ENCODE peak calls at places on chromosomes 13 and 19, in five cellular contexts. Z, W, P, U and O are unnamed samples.

GRCh38 chr13:79547821-79548220 is 66.9 kb downstream of the NDFIP2 start:
- DNase-seq in Z (no peak), W (no peak), P (no peak), U (no peak), O (no peak)

GRCh38 chr19:3693030-3693925 is 7.0 kb downstream of the PIP5K1C start:
- DNase-seq in Z (no peak), W (no peak), P (no peak), U (no peak), O (no peak)

GRCh38 chr13:108895220-108895704 is 265.9 kb downstream of the MYO16 start:
- DNase-seq in Z (no peak), W (no peak), P (peak), U (no peak), O (peak)

GRCh38 chr19:2534374-2535050 is 58.6 kb downstream of the GADD45B start:
- DNase-seq in Z (no peak), W (no peak), P (no peak), U (no peak), O (no peak)

GRCh38 chr13:45546410-45546765 is 69.2 kb downstream of the ERICH6B start:
- DNase-seq in Z (no peak), W (no peak), P (no peak), U (no peak), O (no peak)

GRCh38 chr13:70960841-70961443 is 852.7 kb upstream of the KLHL1 start:
- DNase-seq in Z (no peak), W (no peak), P (peak), U (no peak), O (peak)

GRCh38 chr19:18777156-18777724 is 13.9 kb downstream of the COMP start:
- DNase-seq in Z (no peak), W (peak), P (no peak), U (no peak), O (no peak)

GRCh38 chr13:75839418-75839817 is 203.3 kb downstream of the LMO7 start:
- DNase-seq in Z (no peak), W (no peak), P (no peak), U (no peak), O (peak)

GRCh38 chr19:45972081-45972943 is 1.4 kb downstream of the NOVA2 start:
- DNase-seq in Z (no peak), W (no peak), P (no peak), U (peak), O (no peak)

GRCh38 chr19:5155586-5156210 is 184.9 kb downstream of the PTPRS start:
- DNase-seq in Z (no peak), W (no peak), P (no peak), U (no peak), O (no peak)

GRCh38 chr19:32607479-32607878 is 26.5 kb downstream of the PDCD5 start:
- DNase-seq in Z (peak), W (no peak), P (no peak), U (no peak), O (no peak)

GRCh38 chr19:50772408-50773311 is 2.4 kb downstream of the GPR32 start:
- DNase-seq in Z (no peak), W (no peak), P (no peak), U (no peak), O (no peak)

GRCh38 chr19:11105014-11105636 is 15.9 kb downstream of the LDLR start:
- DNase-seq in Z (no peak), W (no peak), P (no peak), U (no peak), O (no peak)

GRCh38 chr19:27684293-27684692 is 1528.7 kb downstream of the UQCRFS1 start:
- DNase-seq in Z (no peak), W (no peak), P (no peak), U (no peak), O (no peak)

GRCh38 chr19:2577722-2578335 is 101.9 kb downstream of the GADD45B start:
- DNase-seq in Z (peak), W (no peak), P (no peak), U (no peak), O (no peak)

GRCh38 chr19:46601318-46602224 is at the start of gene CALM3:
- DNase-seq in Z (no peak), W (peak), P (no peak), U (no peak), O (no peak)

GRCh38 chr13:46982856-46983582 is 86.2 kb upstream of the HTR2A start:
- DNase-seq in Z (no peak), W (no peak), P (no peak), U (no peak), O (no peak)

GRCh38 chr13:41137241-41137640 is 4.6 kb upstream of the KBTBD6 start:
- DNase-seq in Z (no peak), W (no peak), P (no peak), U (no peak), O (no peak)

GRCh38 chr13:113378825-113379224 is 14.9 kb upstream of the GRTP1 start:
- DNase-seq in Z (no peak), W (no peak), P (no peak), U (no peak), O (no peak)

GRCh38 chr13:112060899-112061366 is 6.0 kb upstream of the SOX1 start:
- DNase-seq in Z (no peak), W (peak), P (no peak), U (no peak), O (no peak)

GRCh38 chr19:46716013-46716671 is 772 bp downstream of the PRKD2 start:
- DNase-seq in Z (no peak), W (peak), P (no peak), U (peak), O (no peak)

GRCh38 chr13:99388334-99388923 is 81.2 kb upstream of the GPR183 start:
- DNase-seq in Z (no peak), W (no peak), P (no peak), U (no peak), O (no peak)

GRCh38 chr13:63048648-63049047 is 1633.0 kb upstream of the PCDH20 start:
- DNase-seq in Z (no peak), W (no peak), P (peak), U (no peak), O (no peak)

GRCh38 chr19:3275068-3275582 is 50.7 kb downstream of the CELF5 start:
- DNase-seq in Z (no peak), W (peak), P (no peak), U (peak), O (no peak)

GRCh38 chr13:20197361-20197834 is 4.7 kb upstream of the GJB2 start:
- DNase-seq in Z (no peak), W (no peak), P (peak), U (no peak), O (peak)

GRCh38 chr13:69856331-69856730 is 251.3 kb upstream of the ATXN8OS start:
- DNase-seq in Z (no peak), W (no peak), P (no peak), U (no peak), O (no peak)

GRCh38 chr19:19946226-19946625 is 45.5 kb downstream of the ZNF93 start:
- DNase-seq in Z (no peak), W (no peak), P (no peak), U (no peak), O (no peak)

GRCh38 chr13:94444826-94445225 is 34.7 kb downstream of the DCT start:
- DNase-seq in Z (no peak), W (no peak), P (no peak), U (no peak), O (no peak)

GRCh38 chr13:71464673-71465072 is 402.3 kb downstream of the DACH1 start:
- DNase-seq in Z (no peak), W (no peak), P (peak), U (no peak), O (no peak)

GRCh38 chr13:86692291-86692690 is 893.1 kb upstream of the SLITRK6 start:
- DNase-seq in Z (no peak), W (no peak), P (no peak), U (no peak), O (no peak)

GRCh38 chr19:30374791-30375650 is 2.8 kb downstream of the ZNF536 start:
- DNase-seq in Z (no peak), W (peak), P (no peak), U (no peak), O (no peak)

GRCh38 chr13:33683376-33683775 is 134.6 kb upstream of the RFC3 start:
- DNase-seq in Z (no peak), W (no peak), P (no peak), U (no peak), O (no peak)